ENCODE peak calls at places on chromosomes 2 and 18, in ten cellular contexts. Y is GM23248; L is CD8-positive, alpha-beta T cell; Z is CD4-positive, CD25-positive, alpha-beta regulatory T cell; B is upper lobe of right lung; J is endodermal cell; R is IMR-90; P is transverse colon; X is OCI-LY7; M is WERI-Rb-1. W is an unnamed sample.

GRCh38 chr2:149221898-149222297 is 108.5 kb upstream of the LYPD6 start:
- DNase-seq in B (no peak), J (no peak), Y (no peak), Z (no peak), M (peak), P (no peak), L (no peak), R (no peak), X (no peak), W (no peak)

GRCh38 chr2:138307099-138307498 is 194.5 kb upstream of the SPOPL start:
- DNase-seq in B (no peak), P (no peak), Z (no peak), R (no peak), X (no peak), L (no peak), J (no peak), M (no peak), Y (no peak), W (no peak)

GRCh38 chr18:42611134-42611533 is 504.4 kb downstream of the RIT2 start:
- DNase-seq in Y (no peak), X (no peak), J (no peak), L (no peak), R (no peak), B (no peak), M (no peak), P (no peak), Z (no peak), W (no peak)

GRCh38 chr2:231110551-231110950 is 14.3 kb downstream of the HTR2B start:
- DNase-seq in M (no peak), L (no peak), Z (no peak), X (no peak), B (no peak), J (no peak), P (no peak), R (peak), Y (peak), W (peak)

GRCh38 chr2:98489971-98490962 is 45.6 kb downstream of the INPP4A start:
- DNase-seq in R (no peak), Z (no peak), B (no peak), L (no peak), M (no peak), Y (no peak), J (no peak), X (no peak), P (no peak), W (no peak)

GRCh38 chr2:164599954-164600589 is 21.2 kb downstream of the GRB14 start:
- DNase-seq in R (peak), P (peak), X (peak), Z (no peak), M (peak), J (peak), B (no peak), Y (peak), L (no peak), W (peak)

GRCh38 chr2:10301946-10302478 is 692 bp upstream of the HPCAL1 start:
- DNase-seq in Z (no peak), P (peak), M (no peak), B (no peak), R (no peak), X (peak), J (no peak), Y (no peak), L (no peak), W (no peak)

GRCh38 chr2:23425886-23426283 is 40.9 kb downstream of the KLHL29 start:
- DNase-seq in P (no peak), X (no peak), Z (no peak), M (no peak), R (peak), B (no peak), L (no peak), Y (peak), J (peak), W (no peak)

GRCh38 chr2:32741575-32741974 is 113.7 kb downstream of the TTC27 start:
- DNase-seq in B (no peak), L (no peak), R (no peak), J (no peak), P (no peak), Y (peak), X (no peak), M (no peak), Z (no peak), W (no peak)

GRCh38 chr18:46320928-46321855 is 217.0 kb downstream of the HAUS1 start:
- DNase-seq in Y (peak), R (peak), J (no peak), X (no peak), L (no peak), M (no peak), P (no peak), Z (no peak), B (no peak), W (peak)

GRCh38 chr2:57396364-57397098 is 650.1 kb upstream of the VRK2 start:
- DNase-seq in Y (peak), R (no peak), L (no peak), M (no peak), X (no peak), J (peak), P (no peak), Z (no peak), B (no peak), W (no peak)

GRCh38 chr2:237927135-237927534 is 39.7 kb upstream of the UBE2F start:
- DNase-seq in B (no peak), Z (no peak), Y (peak), M (no peak), P (no peak), R (no peak), L (no peak), X (no peak), J (peak), W (no peak)

GRCh38 chr2:9844581-9844980 is 1.3 kb downstream of the TAF1B start:
- DNase-seq in B (no peak), X (peak), P (no peak), L (no peak), J (no peak), Y (peak), M (no peak), Z (no peak), R (peak), W (peak)

GRCh38 chr2:73033766-73034381 is 37.6 kb downstream of the SFXN5 start:
- DNase-seq in Y (no peak), M (no peak), B (no peak), Z (no peak), R (no peak), P (no peak), L (no peak), J (no peak), X (no peak), W (no peak)

GRCh38 chr18:25109484-25109883 is 242.5 kb downstream of the ZNF521 start:
- DNase-seq in R (peak), B (no peak), L (no peak), Y (no peak), J (no peak), X (no peak), M (no peak), Z (no peak), P (no peak), W (no peak)

GRCh38 chr18:72848534-72849237 is 19.1 kb downstream of the NETO1 start:
- DNase-seq in B (no peak), M (no peak), R (no peak), P (no peak), X (no peak), Z (no peak), L (no peak), Y (no peak), J (no peak), W (peak)

GRCh38 chr2:200373196-200373595 is 66.7 kb downstream of the SPATS2L start:
- DNase-seq in P (no peak), Y (no peak), X (no peak), B (no peak), Z (no peak), M (no peak), L (no peak), R (no peak), J (no peak), W (peak)

GRCh38 chr2:127217470-127218325 is 2.4 kb downstream of the CYP27C1 start:
- DNase-seq in Z (no peak), M (no peak), J (peak), R (no peak), X (no peak), B (no peak), Y (peak), L (no peak), P (no peak), W (peak)

GRCh38 chr18:904135-905090 is at the start of gene ADCYAP1:
- DNase-seq in J (peak), Y (peak), Z (no peak), P (no peak), R (no peak), B (no peak), X (no peak), L (no peak), M (peak), W (peak)

GRCh38 chr2:229780856-229781773 is 66.8 kb upstream of the DNER start:
- DNase-seq in J (peak), Y (peak), B (no peak), L (no peak), R (peak), X (peak), P (no peak), M (no peak), Z (no peak), W (peak)

GRCh38 chr2:11869423-11869991 is 123.1 kb downstream of the LPIN1 start:
- DNase-seq in B (no peak), M (no peak), X (no peak), Z (no peak), J (peak), P (no peak), Y (no peak), R (no peak), L (no peak), W (no peak)

GRCh38 chr18:34511435-34511834 is 198.7 kb upstream of the DTNA start:
- DNase-seq in B (no peak), R (no peak), P (no peak), Y (no peak), M (no peak), Z (no peak), X (no peak), L (no peak), J (no peak), W (peak)

GRCh38 chr2:85987266-85988178 is 98.7 kb upstream of the ST3GAL5 start:
- DNase-seq in X (no peak), J (no peak), L (no peak), Y (no peak), P (no peak), M (no peak), R (no peak), Z (no peak), B (no peak), W (no peak)

GRCh38 chr2:25230128-25230527 is 61.7 kb upstream of the POMC start:
- DNase-seq in B (no peak), J (no peak), Y (no peak), Z (no peak), M (no peak), X (no peak), P (no peak), R (no peak), L (no peak), W (no peak)

GRCh38 chr2:43798300-43798699 is 24.5 kb downstream of the DYNC2LI1 start:
- DNase-seq in X (no peak), B (no peak), Z (no peak), M (no peak), P (no peak), J (no peak), R (no peak), Y (peak), L (no peak), W (peak)

GRCh38 chr2:232839680-232840079 is 30.4 kb upstream of the SNORC start:
- DNase-seq in J (no peak), R (no peak), X (no peak), M (no peak), L (no peak), Z (no peak), P (peak), Y (no peak), B (no peak), W (no peak)

GRCh38 chr2:158755738-158756137 is 39.4 kb upstream of the DAPL1 start:
- DNase-seq in B (no peak), Y (peak), J (peak), X (no peak), Z (no peak), M (peak), L (no peak), R (no peak), P (no peak), W (no peak)

GRCh38 chr2:69138247-69138754 is 125.3 kb downstream of the ANTXR1 start:
- DNase-seq in P (no peak), J (peak), L (no peak), M (no peak), X (no peak), Y (peak), B (no peak), R (peak), Z (no peak), W (peak)

GRCh38 chr2:70349921-70350685 is 48.2 kb upstream of the FAM136A start:
- DNase-seq in X (no peak), J (no peak), P (no peak), Y (no peak), L (no peak), B (no peak), R (no peak), Z (no peak), M (no peak), W (no peak)

GRCh38 chr2:199951023-199951422 is 4.3 kb downstream of the TYW5 start:
- DNase-seq in Z (no peak), R (no peak), X (no peak), L (no peak), B (no peak), M (no peak), Y (no peak), J (no peak), P (no peak), W (no peak)

GRCh38 chr18:63160172-63160995 is 159.2 kb downstream of the BCL2 start:
- DNase-seq in P (no peak), Z (peak), B (no peak), Y (no peak), R (no peak), M (no peak), X (no peak), J (no peak), L (no peak), W (no peak)
- H3K27ac ChIP-seq in P (peak), Z (peak), B (peak), Y (no peak), R (no peak), M (no peak), X (peak), J (no peak), L (peak), W (no peak)

GRCh38 chr2:120890566-120891360 is 155.1 kb downstream of the GLI2 start:
- DNase-seq in P (no peak), Z (no peak), J (no peak), M (no peak), Y (no peak), X (no peak), R (no peak), B (no peak), L (no peak), W (no peak)

GRCh38 chr2:120894936-120895335 is 159.3 kb downstream of the GLI2 start:
- DNase-seq in B (no peak), P (no peak), Z (no peak), M (no peak), R (no peak), L (no peak), J (no peak), X (no peak), Y (peak), W (no peak)

GRCh38 chr2:120892271-120892966 is 156.8 kb downstream of the GLI2 start:
- DNase-seq in L (no peak), B (no peak), Z (no peak), M (no peak), R (no peak), X (no peak), J (no peak), P (no peak), Y (no peak), W (no peak)

GRCh38 chr2:120893874-120894584 is 158.4 kb downstream of the GLI2 start:
- DNase-seq in J (peak), X (no peak), B (no peak), Y (no peak), M (no peak), L (no peak), R (no peak), P (no peak), Z (no peak), W (no peak)

DNA sequence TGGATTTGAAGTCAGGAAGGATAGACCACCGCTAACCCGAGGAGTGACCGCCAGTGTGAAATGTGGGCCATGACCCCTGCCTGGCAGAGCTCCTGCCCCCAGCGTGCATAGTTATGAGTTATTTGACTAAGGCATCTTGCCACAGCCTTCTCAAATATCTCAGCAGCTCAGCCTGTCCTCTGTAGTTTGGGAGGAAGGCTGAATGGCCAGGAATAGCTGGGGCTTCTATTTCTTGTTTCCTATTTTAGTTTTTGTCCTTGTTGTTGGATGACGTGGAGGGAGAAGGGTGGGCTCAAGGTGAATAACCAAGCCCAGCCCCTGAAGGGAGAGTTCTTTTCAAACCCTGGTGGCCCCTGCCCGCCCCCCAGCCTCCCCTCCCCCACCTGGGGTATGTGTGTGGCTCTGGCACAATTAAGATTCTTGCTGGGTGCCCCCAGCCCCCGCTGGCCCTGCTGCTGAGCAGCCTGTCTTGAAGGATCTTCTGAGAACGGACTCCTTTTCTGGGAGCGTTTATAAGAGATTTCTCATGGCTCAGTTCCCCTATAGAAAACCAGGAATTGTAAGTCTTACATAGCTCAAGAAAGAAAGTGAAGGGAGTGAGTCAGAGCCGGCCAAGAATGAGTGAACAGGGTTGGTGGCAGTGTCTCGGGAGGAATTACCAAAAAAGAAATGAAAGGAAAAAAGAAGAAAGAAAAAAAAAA is 157.4 kb downstream of the GLI2 start:
- DNase-seq in J (no peak), B (no peak), Z (no peak), X (no peak), R (peak), L (no peak), Y (peak), P (no peak), M (no peak), W (no peak)
- H3K27ac ChIP-seq in J (peak), B (no peak), Z (no peak), X (no peak), R (peak), L (no peak), Y (peak), P (peak), M (no peak), W (no peak)

GRCh38 chr2:195488567-195488966 is 168.5 kb upstream of the SLC39A10 start:
- DNase-seq in X (no peak), M (no peak), J (no peak), Z (no peak), R (peak), Y (peak), L (no peak), P (no peak), B (no peak), W (no peak)
- H3K27ac ChIP-seq in X (no peak), M (no peak), J (no peak), Z (no peak), R (no peak), Y (no peak), L (no peak), P (no peak), B (no peak), W (no peak)

GRCh38 chr2:27077231-27077630 is 1.2 kb upstream of the EMILIN1 start:
- DNase-seq in P (no peak), X (peak), M (no peak), L (no peak), R (no peak), B (no peak), Z (no peak), J (no peak), Y (no peak), W (no peak)

GRCh38 chr2:27080603-27080938 is 2.2 kb downstream of the EMILIN1 start:
- DNase-seq in L (no peak), R (no peak), J (no peak), M (no peak), Y (no peak), B (no peak), X (no peak), P (no peak), Z (no peak), W (no peak)

GRCh38 chr2:27080140-27080469 is 1.7 kb downstream of the EMILIN1 start:
- DNase-seq in R (no peak), L (no peak), Y (peak), Z (no peak), M (no peak), B (no peak), X (no peak), J (no peak), P (no peak), W (no peak)

GRCh38 chr2:27078267-27079194 is at the start of gene EMILIN1:
- DNase-seq in X (no peak), R (peak), P (peak), B (peak), J (peak), Y (peak), M (no peak), Z (no peak), L (no peak), W (no peak)

GRCh38 chr2:27079233-27080139 is 1.1 kb downstream of the EMILIN1 start:
- DNase-seq in X (no peak), R (no peak), Z (no peak), Y (peak), B (no peak), M (peak), L (no peak), J (no peak), P (no peak), W (no peak)
- H3K27ac ChIP-seq in X (no peak), R (peak), Z (no peak), Y (peak), B (peak), M (no peak), L (no peak), J (peak), P (peak), W (no peak)

DNA sequence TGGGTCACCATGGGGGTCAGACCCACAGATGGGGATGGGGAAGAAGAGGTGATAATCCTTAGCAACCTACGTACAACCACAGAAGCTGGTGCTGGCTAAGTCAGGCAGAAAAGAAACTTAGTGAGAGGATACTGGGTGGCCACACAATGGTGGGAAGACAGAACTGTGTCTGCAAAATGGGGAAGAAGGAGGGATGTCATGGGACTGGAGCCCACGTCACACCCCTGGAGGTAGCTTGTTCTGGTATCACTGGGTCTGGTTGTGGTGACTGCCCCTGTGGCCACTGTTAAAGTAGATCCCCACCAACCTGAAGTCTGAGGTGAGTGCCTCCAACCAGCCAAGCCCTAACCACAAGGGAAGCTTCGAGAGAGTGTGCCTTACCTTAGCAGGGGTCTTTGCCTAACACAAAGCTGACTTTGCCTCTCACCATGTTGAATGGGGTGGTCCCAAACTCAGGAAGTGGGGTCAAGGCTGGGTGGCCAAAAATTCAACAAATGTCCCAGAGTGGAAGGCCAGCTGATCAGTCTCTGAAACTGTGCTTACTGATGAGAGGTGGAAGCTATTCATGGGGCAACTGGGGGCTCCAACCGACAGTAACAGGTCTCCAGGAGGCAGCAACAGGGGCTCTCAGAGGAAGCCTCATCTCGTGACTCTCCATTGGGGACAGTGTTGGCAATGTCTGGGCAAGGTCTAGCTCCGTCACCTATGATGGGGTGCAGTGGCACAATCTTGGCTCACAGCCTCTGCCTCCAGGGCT is 64.8 kb upstream of the SLC1A4 start:
- DNase-seq in B (no peak), Z (no peak), J (no peak), M (no peak), L (no peak), Y (no peak), R (no peak), P (no peak), X (no peak), W (no peak)
- H3K27ac ChIP-seq in B (no peak), Z (no peak), J (no peak), M (no peak), L (no peak), Y (no peak), R (no peak), P (no peak), X (peak), W (no peak)

DNA sequence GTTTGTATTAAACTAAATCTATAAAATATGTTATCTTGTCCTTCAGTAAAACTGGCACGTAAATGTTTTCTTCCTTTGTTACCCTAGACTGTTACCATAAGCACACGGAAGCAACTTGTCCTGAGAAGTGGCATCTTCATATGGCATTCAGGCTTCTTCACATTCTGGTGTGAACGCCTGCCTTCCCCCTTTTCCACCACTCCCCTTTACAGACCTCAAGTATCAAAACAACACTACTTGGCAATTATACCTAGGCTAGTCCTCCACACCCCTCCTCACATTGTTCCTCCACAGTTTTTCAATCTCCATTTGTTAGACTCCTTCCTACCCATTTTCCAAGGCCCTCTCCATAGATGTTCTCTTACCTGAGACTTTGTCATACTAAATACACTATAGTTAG is 2.9 kb downstream of the MEX3C start:
- DNase-seq in P (no peak), M (no peak), Z (no peak), X (no peak), Y (peak), L (no peak), R (no peak), J (no peak), B (no peak), W (no peak)
- H3K27ac ChIP-seq in P (peak), M (no peak), Z (peak), X (peak), Y (peak), L (peak), R (peak), J (no peak), B (no peak), W (no peak)

W was measured in PC-3.